ENCODE peak calls at places on chromosomes 7 and 10, in ten cellular contexts. L is aorta; X is AG04450; J is fibroblast of lung; S is testis; W is adrenal gland; Y is uterus; N is CD8-positive, alpha-beta T cell; D is trophoblast cell; M is naive thymus-derived CD4-positive, alpha-beta T cell. H is an unnamed sample.

GRCh38 chr10:35271086-35271834 is 65.0 kb upstream of the CCNY start:
- DNase-seq in M (no peak), Y (no peak), L (no peak), X (no peak), N (no peak), J (no peak), S (no peak), D (no peak), W (no peak), H (no peak)

GRCh38 chr10:122861724-122862161 is 16.1 kb upstream of the CUZD1 start:
- DNase-seq in W (no peak), Y (no peak), J (peak), M (no peak), L (no peak), S (no peak), N (no peak), D (no peak), X (no peak), H (no peak)

GRCh38 chr7:133773601-133774000 is 353.5 kb upstream of the LRGUK start:
- DNase-seq in S (no peak), N (no peak), L (no peak), J (no peak), Y (no peak), X (no peak), W (no peak), D (no peak), M (no peak), H (no peak)

GRCh38 chr10:12613144-12613543 is 263.8 kb downstream of the CAMK1D start:
- DNase-seq in D (no peak), S (no peak), W (no peak), J (no peak), M (no peak), Y (no peak), X (no peak), L (no peak), N (no peak), H (no peak)

GRCh38 chr7:66564045-66564444 is 64.6 kb upstream of the KCTD7 start:
- DNase-seq in W (no peak), N (no peak), M (no peak), X (no peak), S (no peak), D (no peak), J (no peak), L (no peak), Y (no peak), H (no peak)

GRCh38 chr7:139598642-139599041 is 75.2 kb downstream of the CLEC2L start:
- DNase-seq in L (no peak), S (peak), M (no peak), Y (no peak), D (no peak), W (no peak), X (no peak), J (peak), N (no peak), H (no peak)

GRCh38 chr10:115065731-115066130 is 27.4 kb upstream of the ATRNL1 start:
- DNase-seq in S (no peak), Y (no peak), J (no peak), N (no peak), X (no peak), D (no peak), L (no peak), M (no peak), W (no peak), H (no peak)

GRCh38 chr10:8852546-8852945 is 798.1 kb downstream of the GATA3 start:
- DNase-seq in J (no peak), N (no peak), S (no peak), W (no peak), Y (no peak), D (no peak), M (no peak), X (no peak), L (no peak), H (no peak)

GRCh38 chr7:13282377-13282980 is 595.0 kb downstream of the ARL4A start:
- DNase-seq in J (peak), Y (no peak), W (no peak), M (no peak), S (no peak), L (no peak), D (no peak), N (no peak), X (peak), H (no peak)

GRCh38 chr7:155803418-155804376 is 8.6 kb downstream of the SHH start:
- DNase-seq in Y (no peak), N (no peak), W (no peak), D (peak), J (no peak), M (no peak), L (peak), X (no peak), S (no peak), H (no peak)

DNA sequence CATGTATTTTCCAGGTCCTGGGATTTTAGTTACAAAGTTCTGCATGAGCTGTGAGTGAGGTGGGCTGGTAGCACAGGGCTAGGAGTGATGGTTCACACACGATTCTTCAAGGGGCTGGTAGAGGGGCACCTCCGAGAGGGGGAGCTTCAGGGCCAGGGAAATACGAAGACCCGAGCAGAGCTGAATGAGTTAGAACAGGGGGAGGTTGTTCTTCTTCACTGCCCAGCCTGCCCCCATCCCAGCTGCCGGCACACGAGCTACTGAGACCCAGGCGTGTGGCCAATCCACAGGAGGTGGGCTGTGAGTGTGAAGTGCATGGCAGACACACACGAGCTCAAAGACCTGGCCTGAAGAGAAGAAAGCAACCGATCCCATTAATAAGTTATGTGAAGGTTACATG is 256.1 kb upstream of the ZNF32 start:
- DNase-seq in W (no peak), N (no peak), M (no peak), L (no peak), X (no peak), S (no peak), J (no peak), Y (no peak), D (no peak), H (no peak)
- H3K27ac ChIP-seq in W (no peak), N (no peak), M (no peak), L (no peak), X (no peak), S (no peak), J (no peak), Y (peak), D (no peak), H (no peak)

GRCh38 chr7:35757574-35757973 is 43.3 kb upstream of the SEPTIN7 start:
- DNase-seq in X (no peak), M (no peak), W (no peak), D (no peak), Y (no peak), J (no peak), L (no peak), S (no peak), N (no peak), H (no peak)

GRCh38 chr7:35761882-35762720 is 38.8 kb upstream of the SEPTIN7 start:
- DNase-seq in X (no peak), M (no peak), L (no peak), W (no peak), S (no peak), J (peak), N (no peak), Y (no peak), D (no peak), H (no peak)

GRCh38 chr7:35758421-35758820 is 42.4 kb upstream of the SEPTIN7 start:
- DNase-seq in W (no peak), J (no peak), X (no peak), M (peak), L (no peak), S (peak), Y (no peak), N (no peak), D (no peak), H (no peak)

GRCh38 chr7:35762781-35763180 is 38.1 kb upstream of the SEPTIN7 start:
- DNase-seq in S (no peak), N (no peak), X (no peak), M (no peak), D (no peak), Y (no peak), J (no peak), L (no peak), W (no peak), H (no peak)

GRCh38 chr7:35760082-35760770 is 40.6 kb upstream of the SEPTIN7 start:
- DNase-seq in L (no peak), W (no peak), D (no peak), X (no peak), S (no peak), Y (no peak), M (no peak), J (no peak), N (no peak), H (no peak)
- H3K27ac ChIP-seq in L (no peak), W (no peak), D (no peak), X (no peak), S (peak), Y (no peak), M (no peak), J (no peak), N (no peak), H (no peak)

DNA sequence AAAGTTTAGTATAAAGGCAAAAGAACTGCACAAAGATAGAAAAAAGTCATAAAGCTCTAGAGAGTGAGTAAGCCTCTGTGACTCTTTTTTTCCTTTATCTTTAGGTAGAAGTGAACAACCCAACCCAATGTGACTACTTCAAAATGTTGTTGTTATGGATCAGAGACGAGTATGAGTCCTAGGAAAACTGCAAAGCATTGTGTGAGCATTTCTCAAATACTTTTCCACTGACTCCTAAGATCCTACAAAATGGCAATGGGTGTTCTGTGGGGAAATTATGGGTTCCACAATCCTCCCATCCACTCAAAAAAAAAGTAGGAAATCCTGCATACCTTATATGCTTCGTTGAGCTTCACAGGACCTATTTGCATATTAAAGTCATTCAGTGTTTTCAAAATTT is 177.1 kb downstream of the DGKI start:
- DNase-seq in M (no peak), D (no peak), W (no peak), J (no peak), S (no peak), L (no peak), Y (no peak), X (no peak), N (no peak), H (no peak)
- H3K27ac ChIP-seq in M (no peak), D (no peak), W (no peak), J (no peak), S (no peak), L (no peak), Y (no peak), X (no peak), N (no peak), H (no peak)

GRCh38 chr7:24611130-24611529 is 37.9 kb downstream of the PALS2 start:
- DNase-seq in N (no peak), L (no peak), Y (no peak), J (no peak), W (no peak), S (no peak), D (no peak), X (no peak), M (no peak), H (no peak)

GRCh38 chr7:24608504-24608903 is 35.3 kb downstream of the PALS2 start:
- DNase-seq in N (no peak), M (no peak), S (no peak), L (no peak), Y (no peak), J (no peak), W (peak), D (no peak), X (no peak), H (no peak)

GRCh38 chr7:24604640-24605039 is 31.4 kb downstream of the PALS2 start:
- DNase-seq in J (no peak), L (no peak), D (no peak), S (no peak), M (no peak), Y (no peak), W (no peak), X (no peak), N (no peak), H (no peak)

GRCh38 chr7:24609570-24609969 is 36.3 kb downstream of the PALS2 start:
- DNase-seq in S (no peak), Y (no peak), X (no peak), N (no peak), L (no peak), J (no peak), D (no peak), M (no peak), W (no peak), H (no peak)

DNA sequence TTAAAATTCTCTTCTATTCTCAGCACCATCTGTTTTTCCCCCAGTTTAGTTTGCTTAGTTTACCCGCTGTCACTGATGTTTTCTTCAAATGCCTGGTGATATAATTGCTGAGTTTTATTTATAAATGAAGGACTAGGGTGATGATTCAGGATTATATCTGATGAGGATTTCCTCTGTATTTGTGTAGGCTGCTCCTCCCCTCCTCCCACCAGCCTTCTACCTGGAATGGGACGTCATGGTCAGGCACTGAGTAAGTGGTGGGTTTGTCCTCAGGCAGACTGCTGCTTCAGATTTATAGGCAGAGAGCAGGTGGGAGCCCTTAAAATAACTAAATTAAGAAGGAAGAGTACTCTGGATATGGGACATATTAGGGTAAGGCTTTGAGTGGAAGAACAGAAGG is 35.8 kb downstream of the PALS2 start:
- DNase-seq in X (no peak), Y (no peak), N (no peak), J (no peak), D (no peak), W (no peak), L (no peak), S (no peak), M (no peak), H (no peak)
- H3K27ac ChIP-seq in X (no peak), Y (no peak), N (no peak), J (no peak), D (no peak), W (no peak), L (no peak), S (no peak), M (no peak), H (no peak)

GRCh38 chr10:96263173-96263572 is 8.2 kb downstream of the BLNK start:
- DNase-seq in S (no peak), W (no peak), J (no peak), N (no peak), M (no peak), Y (no peak), X (no peak), L (no peak), D (no peak), H (no peak)

GRCh38 chr10:96263684-96264083 is 7.7 kb downstream of the BLNK start:
- DNase-seq in D (no peak), W (no peak), Y (no peak), N (no peak), L (no peak), J (no peak), M (no peak), S (no peak), X (no peak), H (no peak)

GRCh38 chr10:96261132-96261531 is 10.2 kb downstream of the BLNK start:
- DNase-seq in M (no peak), X (no peak), Y (no peak), L (no peak), W (no peak), S (no peak), D (no peak), J (no peak), N (no peak), H (no peak)

GRCh38 chr10:96259884-96260511 is 11.4 kb downstream of the BLNK start:
- DNase-seq in X (no peak), J (no peak), N (no peak), M (no peak), L (no peak), S (no peak), Y (no peak), W (no peak), D (no peak), H (no peak)

DNA sequence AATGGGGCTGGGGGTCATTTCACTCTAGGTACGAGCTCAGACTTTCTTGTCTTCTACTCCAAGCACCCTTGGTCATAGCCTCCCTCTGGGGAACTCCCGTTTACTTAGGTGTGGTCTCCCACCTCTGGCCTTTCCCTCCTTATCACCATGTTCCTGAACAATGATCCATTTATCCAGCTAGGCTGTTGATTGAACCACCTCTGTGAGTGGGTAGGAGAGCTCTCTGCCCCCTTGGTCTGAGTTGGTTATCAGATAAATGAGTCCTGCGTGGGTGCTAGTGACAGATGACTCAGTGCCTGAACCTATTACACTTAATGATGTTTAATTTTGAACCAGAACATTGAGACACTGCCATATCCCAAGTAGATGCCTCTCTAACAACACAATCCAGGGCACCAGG is 9.4 kb downstream of the BLNK start:
- DNase-seq in J (no peak), N (no peak), L (no peak), W (no peak), S (no peak), M (no peak), Y (no peak), X (no peak), D (no peak), H (no peak)
- H3K27ac ChIP-seq in J (no peak), N (no peak), L (no peak), W (no peak), S (no peak), M (no peak), Y (no peak), X (no peak), D (no peak), H (no peak)

H was measured in esophagus squamous epithelium.